ENCODE peak calls at places on chromosomes 6 and 20, in nine cellular contexts. M is cardiac fibroblast, Y is upper lobe of left lung, A is adrenal gland, P is body of pancreas, B is AG04449, W is neural crest cell, S is GM06990, H is tibial nerve. Q is an unnamed sample.

GRCh38 chr6:39370021-39370420 is 47.5 kb upstream of the KCNK16 start:
- DNase-seq in W (no peak), B (no peak), A (no peak), P (peak), S (no peak), Y (no peak), H (no peak), M (peak), Q (no peak)

GRCh38 chr20:15205719-15206118 is 868.3 kb upstream of the FLRT3 start:
- DNase-seq in M (no peak), H (no peak), W (no peak), S (no peak), P (no peak), Y (no peak), B (no peak), A (no peak), Q (no peak)

GRCh38 chr6:109242029-109242428 is 140.2 kb downstream of the CD164 start:
- DNase-seq in P (no peak), H (no peak), W (no peak), S (no peak), M (no peak), Y (no peak), A (no peak), B (no peak), Q (no peak)

GRCh38 chr20:33444797-33445560 is 1.4 kb upstream of the SNTA1 start:
- DNase-seq in H (no peak), B (no peak), M (peak), S (no peak), P (no peak), W (no peak), A (peak), Y (no peak), Q (no peak)

GRCh38 chr6:1798303-1798964 is 188.7 kb downstream of the FOXC1 start:
- DNase-seq in Y (no peak), A (no peak), S (no peak), M (no peak), B (no peak), H (no peak), W (no peak), P (no peak), Q (no peak)

GRCh38 chr20:50575869-50576720 is 65.9 kb downstream of the PTPN1 start:
- DNase-seq in H (peak), Y (peak), A (peak), B (no peak), M (peak), S (peak), W (peak), P (peak), Q (no peak)

GRCh38 chr20:48703107-48703506 is 124.7 kb downstream of the PREX1 start:
- DNase-seq in B (no peak), P (no peak), M (no peak), S (no peak), H (no peak), A (peak), Y (peak), W (no peak), Q (no peak)

GRCh38 chr6:79048611-79049010 is 29.4 kb downstream of the PHIP start:
- DNase-seq in P (no peak), S (no peak), B (no peak), M (peak), Y (no peak), H (no peak), A (peak), W (peak), Q (no peak)

GRCh38 chr20:64101731-64102621 is 5.4 kb downstream of the NPBWR2 start:
- DNase-seq in S (peak), P (peak), B (no peak), Y (peak), W (peak), H (no peak), M (no peak), A (no peak), Q (no peak)

GRCh38 chr6:117165921-117166499 is 99.3 kb upstream of the VGLL2 start:
- DNase-seq in S (no peak), H (no peak), W (no peak), Y (no peak), M (no peak), B (no peak), P (no peak), A (no peak), Q (no peak)

GRCh38 chr6:97240222-97240621 is 42.8 kb downstream of the MMS22L start:
- DNase-seq in P (no peak), W (no peak), S (no peak), Y (no peak), H (no peak), M (peak), B (peak), A (no peak), Q (no peak)

GRCh38 chr20:36467076-36467999 is 74.0 kb upstream of the MYL9 start:
- DNase-seq in A (no peak), B (no peak), W (no peak), M (peak), S (peak), Y (no peak), H (peak), P (peak), Q (no peak)

GRCh38 chr6:129069006-129069405 is 186.1 kb downstream of the LAMA2 start:
- DNase-seq in W (no peak), M (peak), P (no peak), B (no peak), Y (no peak), S (no peak), A (no peak), H (no peak), Q (no peak)

GRCh38 chr20:16966276-16966880 is 218.2 kb downstream of the OTOR start:
- DNase-seq in Y (no peak), W (no peak), P (no peak), H (no peak), M (no peak), A (no peak), B (no peak), S (no peak), Q (no peak)

GRCh38 chr20:16970751-16971150 is 222.6 kb downstream of the OTOR start:
- DNase-seq in B (no peak), A (no peak), M (no peak), P (no peak), Y (no peak), S (no peak), H (no peak), W (no peak), Q (no peak)

GRCh38 chr20:16968099-16968498 is 219.9 kb downstream of the OTOR start:
- DNase-seq in S (no peak), P (no peak), H (no peak), B (no peak), W (no peak), Y (no peak), M (no peak), A (no peak), Q (no peak)
- TF ChIP-seq CTCF in S (no peak), P (no peak), H (no peak), B (no peak), W (no peak), Y (no peak), M (no peak), A (no peak), Q (no peak)

DNA sequence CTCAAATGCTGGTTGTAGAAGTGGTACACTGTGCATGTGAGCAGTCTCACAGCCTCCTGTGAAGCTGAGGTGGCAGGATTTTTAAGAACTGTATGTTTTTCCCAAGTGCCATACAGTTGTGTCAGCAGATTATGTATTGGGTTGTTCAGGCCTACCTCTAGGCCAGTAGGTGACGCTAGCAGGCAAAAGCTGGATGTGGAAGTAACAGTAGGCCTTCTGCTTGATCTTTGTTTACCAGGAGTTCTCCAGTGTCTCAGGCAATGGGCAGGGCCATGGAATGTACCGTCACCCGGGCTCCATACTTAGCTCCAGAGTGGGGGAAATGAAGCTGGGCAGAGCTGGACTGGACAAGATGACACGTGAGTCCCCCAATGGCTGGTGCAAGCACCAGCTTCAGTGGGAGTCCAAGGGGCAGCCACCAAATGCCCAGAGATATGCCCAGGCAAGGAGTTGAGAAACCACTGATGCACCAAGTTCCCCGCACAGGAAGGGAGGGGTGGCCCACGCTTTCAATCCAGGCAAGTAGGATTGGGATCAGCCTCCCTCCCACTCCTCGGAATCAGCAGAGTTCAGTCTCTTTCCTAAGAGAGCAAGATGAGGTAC is 289.7 kb downstream of the HTR1B start:
- DNase-seq in A (no peak), H (no peak), P (no peak), M (peak), B (no peak), W (no peak), S (no peak), Y (no peak), Q (no peak)
- TF ChIP-seq CTCF in A (no peak), H (no peak), P (no peak), M (peak), B (no peak), W (no peak), S (peak), Y (no peak), Q (no peak)

DNA sequence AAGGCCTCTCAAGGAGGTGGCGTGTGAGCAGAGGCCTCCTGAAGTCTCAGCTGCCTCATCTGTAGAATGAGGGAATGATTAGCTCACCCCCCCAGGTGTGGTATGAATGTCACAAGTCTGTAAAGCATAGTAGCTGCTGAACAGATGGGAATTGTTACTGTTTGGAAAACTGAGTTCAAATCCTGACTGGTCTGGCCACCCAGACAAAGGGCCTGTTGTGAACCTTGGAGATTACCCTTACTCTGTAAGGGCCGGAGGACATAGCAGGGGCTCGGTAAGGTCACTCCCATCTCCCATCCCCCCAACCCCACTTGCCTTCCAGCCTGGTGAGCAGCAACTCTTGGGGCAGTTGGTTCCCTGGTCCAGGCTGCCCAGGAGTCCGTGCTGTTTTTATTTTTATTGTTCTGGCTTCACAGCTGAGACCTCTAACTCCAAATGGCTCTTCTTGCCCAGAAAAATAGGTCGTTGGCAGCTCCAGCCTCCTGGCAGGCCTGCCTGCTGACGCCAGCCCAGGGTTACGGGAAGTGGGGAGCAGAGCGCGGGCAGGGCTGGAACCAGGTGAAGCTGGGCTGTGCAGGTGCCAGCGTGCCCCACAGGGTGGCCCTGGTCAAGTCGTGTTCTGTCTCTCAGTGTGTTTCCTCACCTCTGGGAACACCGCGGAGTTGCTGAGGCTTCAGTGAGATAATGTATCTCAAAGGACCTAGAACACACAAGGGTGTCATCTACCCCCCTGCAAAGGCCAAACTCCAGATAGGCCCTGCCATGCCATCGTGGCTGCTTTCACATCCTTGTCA is 4.5 kb upstream of the SIRPA start:
- DNase-seq in Y (no peak), M (no peak), P (no peak), B (no peak), W (no peak), S (no peak), A (peak), H (no peak), Q (no peak)
- TF ChIP-seq CTCF in Y (no peak), M (no peak), P (no peak), B (no peak), W (no peak), S (no peak), A (no peak), H (no peak), Q (no peak)

DNA sequence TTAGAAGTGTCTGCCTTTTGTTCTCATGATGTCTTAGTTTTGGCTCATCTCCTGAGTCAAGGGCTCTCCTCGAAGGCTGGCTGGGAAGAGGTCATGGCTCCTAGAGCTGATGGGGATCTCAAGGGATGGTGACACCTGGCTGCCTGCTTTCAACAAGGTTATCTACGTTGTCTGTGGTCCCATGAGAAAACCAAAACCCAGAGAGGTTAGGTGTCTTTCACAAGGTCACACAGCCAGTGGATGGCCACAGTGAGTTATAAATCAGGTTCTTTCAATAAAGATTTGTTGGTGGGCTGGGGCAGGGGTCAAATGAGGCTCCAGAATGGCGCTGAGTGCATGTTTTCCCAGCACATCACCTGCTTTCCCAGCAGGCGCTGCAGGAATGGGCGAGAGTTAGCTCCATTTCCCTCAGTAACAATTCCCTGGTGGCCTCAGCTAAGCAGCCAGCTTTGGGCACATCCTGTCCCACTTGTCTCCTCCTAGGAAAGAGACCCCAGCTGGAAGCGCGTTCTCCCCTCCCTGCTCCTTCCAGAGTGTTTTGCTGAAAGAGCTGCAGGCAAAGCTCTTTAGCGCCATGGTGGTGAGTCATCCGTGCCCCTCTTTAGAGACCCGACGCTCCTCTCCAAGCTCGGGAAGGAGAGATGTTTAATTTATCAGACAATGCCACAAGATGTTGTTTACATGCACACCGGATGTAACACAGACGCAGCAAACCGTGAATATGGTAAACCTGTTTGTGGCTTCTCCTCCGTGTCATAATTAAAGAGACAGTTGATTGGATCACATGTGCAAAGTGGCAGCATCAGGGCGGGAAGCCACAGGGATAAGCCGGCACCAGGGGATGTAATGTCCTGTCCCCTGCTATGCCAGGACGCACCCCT is 109.7 kb downstream of the LRFN2 start:
- DNase-seq in A (no peak), H (no peak), W (no peak), Y (no peak), S (no peak), M (no peak), B (no peak), P (no peak), Q (no peak)
- TF ChIP-seq CTCF in A (no peak), H (no peak), W (no peak), Y (no peak), S (no peak), M (no peak), B (no peak), P (no peak), Q (no peak)

GRCh38 chr6:149717588-149718458 is at the start of gene LATS1:
- DNase-seq in M (peak), H (peak), B (no peak), P (peak), Y (peak), W (peak), A (peak), S (peak), Q (peak)
- TF ChIP-seq CTCF in M (no peak), H (no peak), B (no peak), P (no peak), Y (no peak), W (no peak), A (no peak), S (no peak), Q (no peak)

DNA sequence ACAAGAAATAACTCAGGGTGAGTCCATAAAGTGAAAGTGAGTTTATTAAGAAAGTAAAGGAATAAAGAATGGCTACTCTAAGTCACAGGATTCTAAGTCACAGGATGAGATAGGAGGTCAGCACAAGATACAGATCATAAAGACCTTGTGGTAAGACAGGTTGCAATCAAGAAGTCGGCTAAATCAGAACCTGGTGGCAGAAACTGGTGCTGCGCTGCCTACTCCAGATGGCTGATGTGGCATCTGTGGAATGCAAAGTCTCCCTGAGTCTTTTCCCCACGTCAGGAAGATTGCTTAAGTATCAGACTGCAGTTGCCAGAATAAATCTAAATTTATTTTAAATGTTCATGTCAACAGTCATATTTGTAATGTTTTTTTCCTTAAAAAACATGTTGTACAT is 10.7 kb upstream of the KCNK15 start:
- DNase-seq in M (peak), W (no peak), Y (no peak), P (no peak), H (no peak), A (no peak), S (no peak), B (no peak), Q (peak)
- TF ChIP-seq CTCF in M (peak), W (no peak), Y (no peak), P (no peak), H (no peak), A (no peak), S (no peak), B (peak), Q (peak)

DNA sequence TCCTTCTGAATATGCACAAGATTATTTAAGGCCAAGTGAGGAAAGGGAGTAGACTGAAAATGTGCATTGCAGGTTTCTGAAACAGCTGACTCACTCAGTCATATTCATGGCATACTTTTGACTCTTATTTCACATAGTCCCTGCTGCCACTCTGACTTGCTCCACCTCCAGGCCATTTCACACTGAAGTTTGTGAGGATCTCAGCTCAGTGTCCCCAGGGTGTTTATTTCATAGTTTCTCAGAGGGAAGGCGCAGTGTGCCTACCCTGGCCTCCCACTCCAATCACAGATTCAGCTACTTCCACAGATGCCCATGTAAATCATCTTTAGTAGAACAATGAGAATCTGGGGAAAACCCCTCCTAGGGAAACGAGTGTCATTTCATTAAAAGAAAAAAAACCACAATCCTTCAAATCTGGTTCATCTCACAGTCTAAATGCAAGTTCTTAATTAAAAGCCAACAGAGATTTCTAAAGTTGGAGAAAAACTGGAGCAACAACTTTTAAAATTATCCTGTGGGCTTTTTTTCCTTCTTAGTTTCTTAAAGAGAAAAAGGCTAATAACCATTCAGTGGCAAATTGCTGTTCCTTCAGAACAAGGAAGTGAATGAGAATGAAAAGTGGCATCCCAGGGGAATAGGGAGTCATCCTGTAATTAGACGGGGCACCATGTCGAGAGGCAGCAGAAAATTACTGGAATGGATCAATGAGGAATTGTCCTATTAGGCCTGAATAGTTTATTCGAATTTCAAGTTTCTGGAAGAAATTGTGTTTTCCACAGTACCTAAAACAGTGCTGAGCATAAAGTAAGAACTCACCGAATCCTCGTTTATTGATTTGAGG is 133.6 kb downstream of the TFAP2B start:
- DNase-seq in M (no peak), H (no peak), P (no peak), S (peak), A (no peak), W (no peak), Y (no peak), B (no peak), Q (no peak)
- TF ChIP-seq CTCF in M (no peak), H (no peak), P (no peak), S (no peak), A (no peak), W (no peak), Y (no peak), B (no peak), Q (no peak)

Q was measured in AG09319.